ENCODE peak calls at places on chromosomes 2 and 18, in five cellular contexts. G is AG10803, O is tibial artery, Z is cardiac muscle cell, T is GM06990. U is an unnamed sample.

GRCh38 chr2:74577448-74577847 is 22.9 kb downstream of the DOK1 start:
- DNase-seq in G (peak), O (no peak), Z (no peak), T (no peak), U (peak)

GRCh38 chr2:108911401-108911800 is 77.6 kb downstream of the EDAR start:
- DNase-seq in G (no peak), O (peak), Z (no peak), T (no peak), U (no peak)

GRCh38 chr2:188970201-188970600 is 4.0 kb upstream of the COL3A1 start:
- DNase-seq in G (peak), O (no peak), Z (no peak), T (no peak), U (peak)

GRCh38 chr2:10935953-10936942 is 24.5 kb downstream of the KCNF1 start:
- DNase-seq in G (peak), O (no peak), Z (no peak), T (no peak), U (peak)

GRCh38 chr2:12750166-12750905 is 33.6 kb downstream of the TRIB2 start:
- DNase-seq in G (no peak), O (no peak), Z (no peak), T (no peak), U (no peak)

GRCh38 chr18:12679183-12679786 is 21.4 kb upstream of the SPIRE1 start:
- DNase-seq in G (peak), O (peak), Z (peak), T (no peak), U (peak)

GRCh38 chr2:3214827-3215404 is 162.7 kb downstream of the EIPR1 start:
- DNase-seq in G (no peak), O (no peak), Z (no peak), T (no peak), U (no peak)

GRCh38 chr18:48032876-48033769 is 102.7 kb upstream of the SMAD2 start:
- DNase-seq in G (peak), O (peak), Z (no peak), T (no peak), U (peak)

GRCh38 chr2:8285081-8285480 is 396.8 kb upstream of the ID2 start:
- DNase-seq in G (peak), O (no peak), Z (no peak), T (no peak), U (peak)

GRCh38 chr2:60806988-60807681 is 51.1 kb downstream of the PAPOLG start:
- DNase-seq in G (peak), O (no peak), Z (peak), T (peak), U (peak)

GRCh38 chr2:210899131-210899530 is 342.7 kb downstream of the CPS1 start:
- DNase-seq in G (no peak), O (no peak), Z (no peak), T (no peak), U (no peak)

GRCh38 chr2:127052068-127052770 is 54.7 kb downstream of the BIN1 start:
- DNase-seq in G (no peak), O (no peak), Z (no peak), T (no peak), U (no peak)

GRCh38 chr2:240885980-240886565 is 9.9 kb downstream of the MAB21L4 start:
- DNase-seq in G (no peak), O (no peak), Z (no peak), T (no peak), U (no peak)

GRCh38 chr2:64652231-64653173 is 1.2 kb downstream of the SERTAD2 start:
- DNase-seq in G (peak), O (peak), Z (peak), T (no peak), U (peak)

GRCh38 chr2:166516712-166517303 is 22.8 kb upstream of the SCN7A start:
- DNase-seq in G (no peak), O (no peak), Z (peak), T (no peak), U (peak)

GRCh38 chr18:3902676-3903075 is 452.7 kb downstream of the TGIF1 start:
- DNase-seq in G (no peak), O (no peak), Z (no peak), T (no peak), U (peak)

GRCh38 chr2:221429741-221430491 is 142.2 kb downstream of the EPHA4 start:
- DNase-seq in G (peak), O (no peak), Z (no peak), T (no peak), U (peak)

GRCh38 chr2:228845162-228845910 is 425.8 kb downstream of the PID1 start:
- DNase-seq in G (no peak), O (no peak), Z (no peak), T (no peak), U (no peak)

GRCh38 chr18:79515331-79515730 is 119.6 kb downstream of the NFATC1 start:
- DNase-seq in G (no peak), O (peak), Z (no peak), T (no peak), U (no peak)

GRCh38 chr2:11807156-11808015 is 61.0 kb downstream of the LPIN1 start:
- DNase-seq in G (no peak), O (no peak), Z (peak), T (no peak), U (no peak)

GRCh38 chr2:185012643-185013042 is 414.3 kb downstream of the ZNF804A start:
- DNase-seq in G (no peak), O (no peak), Z (no peak), T (no peak), U (peak)

GRCh38 chr18:37270046-37270665 is 295.4 kb downstream of the CELF4 start:
- DNase-seq in G (peak), O (no peak), Z (peak), T (no peak), U (peak)

GRCh38 chr2:213188971-213189899 is 37.8 kb upstream of the IKZF2 start:
- DNase-seq in G (peak), O (no peak), Z (peak), T (no peak), U (peak)

GRCh38 chr2:56444339-56444738 is 260.5 kb downstream of the CCDC85A start:
- DNase-seq in G (no peak), O (no peak), Z (peak), T (no peak), U (no peak)

GRCh38 chr2:200703926-200704637 is 107.6 kb upstream of the BZW1 start:
- DNase-seq in G (no peak), O (no peak), Z (no peak), T (no peak), U (no peak)

GRCh38 chr2:198374375-198375072 is 570.1 kb downstream of the PLCL1 start:
- DNase-seq in G (peak), O (no peak), Z (peak), T (peak), U (peak)

GRCh38 chr18:61713502-61713901 is 179.3 kb downstream of the RNF152 start:
- DNase-seq in G (no peak), O (no peak), Z (no peak), T (no peak), U (no peak)

GRCh38 chr2:206740800-206741199 is 22.6 kb upstream of the DYTN start:
- DNase-seq in G (no peak), O (no peak), Z (no peak), T (no peak), U (peak)
- H3K4me3 ChIP-seq in G (no peak), O (no peak), Z (no peak), T (no peak), U (no peak)

GRCh38 chr2:81650048-81650971 is 1345.8 kb upstream of the LRRTM1 start:
- DNase-seq in G (no peak), O (no peak), Z (no peak), T (no peak), U (no peak)
- TF ChIP-seq CTCF in G (no peak), O (no peak), Z (peak), T (no peak), U (no peak)

GRCh38 chr2:176131617-176132396 is 2.3 kb downstream of the HOXD8 start:
- DNase-seq in G (no peak), O (no peak), Z (no peak), T (no peak), U (no peak)

GRCh38 chr2:176130917-176131616 is 1.6 kb downstream of the HOXD8 start:
- DNase-seq in G (no peak), O (no peak), Z (no peak), T (no peak), U (no peak)

GRCh38 chr2:176129825-176130152 is 284 bp downstream of the HOXD8 start:
- DNase-seq in G (no peak), O (no peak), Z (no peak), T (no peak), U (no peak)

GRCh38 chr2:176129013-176129796 is at the start of gene HOXD8:
- DNase-seq in G (peak), O (peak), Z (peak), T (no peak), U (peak)

GRCh38 chr2:176130153-176130916 is 830 bp downstream of the HOXD8 start:
- DNase-seq in G (peak), O (no peak), Z (peak), T (no peak), U (peak)
- H3K4me3 ChIP-seq in G (peak), O (peak), Z (peak), T (no peak), U (peak)

GRCh38 chr2:7119504-7119835 is 202.3 kb downstream of the RNF144A start:
- DNase-seq in G (no peak), O (no peak), Z (no peak), T (no peak), U (peak)
- TF ChIP-seq CTCF in G (no peak), O (no peak), Z (no peak), T (no peak), U (no peak)

GRCh38 chr18:44840053-44840826 is 159.6 kb downstream of the SETBP1 start:
- DNase-seq in G (peak), O (no peak), Z (no peak), T (no peak), U (peak)
- H3K4me3 ChIP-seq in G (no peak), O (no peak), Z (no peak), T (no peak), U (no peak)

GRCh38 chr2:70948350-70949003 is 12.8 kb downstream of the ATP6V1B1 start:
- DNase-seq in G (peak), O (peak), Z (peak), T (peak), U (peak)
- TF ChIP-seq CTCF in G (peak), O (peak), Z (peak), T (peak), U (peak)

DNA sequence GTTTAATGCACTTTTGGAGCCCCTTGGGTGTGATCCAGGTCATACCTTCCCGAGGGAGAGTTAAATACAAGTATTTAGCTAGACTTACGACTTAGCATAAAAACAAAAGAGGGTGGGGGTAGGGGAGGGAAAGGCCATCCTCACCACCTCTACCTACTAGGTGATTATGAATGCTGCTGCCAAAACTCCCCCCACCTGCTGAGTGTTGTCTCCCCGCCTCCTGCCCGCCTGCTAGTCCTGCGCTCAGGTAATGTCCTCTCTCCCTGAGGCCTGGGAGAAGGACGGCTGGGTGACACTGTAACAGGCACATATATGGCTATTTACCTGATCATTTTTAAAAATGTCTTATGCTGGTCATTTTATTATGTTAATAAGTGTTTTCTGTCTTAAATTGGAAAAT is 3.0 kb upstream of the NCKAP5 start:
- DNase-seq in G (no peak), O (no peak), Z (no peak), T (no peak), U (no peak)
- H3K4me3 ChIP-seq in G (no peak), O (no peak), Z (no peak), T (no peak), U (no peak)

GRCh38 chr2:16665746-16666452 is at the start of gene CYRIA:
- DNase-seq in G (no peak), O (peak), Z (peak), T (peak), U (no peak)

GRCh38 chr2:16662440-16662839 is 3.2 kb downstream of the CYRIA start:
- DNase-seq in G (no peak), O (no peak), Z (no peak), T (no peak), U (peak)

GRCh38 chr2:16663121-16663905 is 2.3 kb downstream of the CYRIA start:
- DNase-seq in G (no peak), O (no peak), Z (peak), T (peak), U (no peak)

GRCh38 chr2:16664809-16665745 is 557 bp downstream of the CYRIA start:
- DNase-seq in G (no peak), O (peak), Z (no peak), T (no peak), U (no peak)

GRCh38 chr2:16664052-16664731 is 1.4 kb downstream of the CYRIA start:
- DNase-seq in G (peak), O (no peak), Z (peak), T (peak), U (peak)
- TF ChIP-seq CTCF in G (no peak), O (no peak), Z (no peak), T (no peak), U (no peak)